ENCODE peak calls at places on chromosomes 16 and 17, in four cellular contexts. E, X, G and B are unnamed samples.

GRCh38 chr16:48609453-48610023 is 442 bp downstream of the N4BP1 start:
- DNase-seq in E (peak), X (peak), G (peak), B (no peak)

GRCh38 chr17:56260421-56260820 is 107.1 kb downstream of the ANKFN1 start:
- DNase-seq in X (no peak), E (no peak), G (no peak), B (no peak)

GRCh38 chr17:19392303-19392702 is 5.3 kb upstream of the MFAP4 start:
- DNase-seq in X (no peak), E (no peak), G (no peak), B (no peak)

GRCh38 chr17:10156579-10157488 is 41.6 kb downstream of the GAS7 start:
- DNase-seq in E (no peak), X (no peak), G (no peak), B (no peak)

GRCh38 chr17:81527591-81528383 is at the start of gene FSCN2:
- DNase-seq in G (no peak), E (no peak), X (no peak), B (no peak)

GRCh38 chr16:66798162-66798561 is 3.2 kb downstream of the TERB1 start:
- DNase-seq in G (no peak), X (no peak), E (no peak), B (no peak)

GRCh38 chr16:19130852-19131808 is 17.4 kb downstream of the ITPRIPL2 start:
- DNase-seq in E (no peak), X (no peak), G (no peak), B (peak)

GRCh38 chr17:79951361-79952264 is 84.1 kb downstream of the TBC1D16 start:
- DNase-seq in E (no peak), X (no peak), G (no peak), B (no peak)

GRCh38 chr16:70572926-70573270 is 49.3 kb downstream of the SF3B3 start:
- DNase-seq in G (no peak), X (no peak), E (no peak), B (no peak)
- H3K4me2 ChIP-seq in G (no peak), X (no peak), E (no peak), B (peak)

DNA sequence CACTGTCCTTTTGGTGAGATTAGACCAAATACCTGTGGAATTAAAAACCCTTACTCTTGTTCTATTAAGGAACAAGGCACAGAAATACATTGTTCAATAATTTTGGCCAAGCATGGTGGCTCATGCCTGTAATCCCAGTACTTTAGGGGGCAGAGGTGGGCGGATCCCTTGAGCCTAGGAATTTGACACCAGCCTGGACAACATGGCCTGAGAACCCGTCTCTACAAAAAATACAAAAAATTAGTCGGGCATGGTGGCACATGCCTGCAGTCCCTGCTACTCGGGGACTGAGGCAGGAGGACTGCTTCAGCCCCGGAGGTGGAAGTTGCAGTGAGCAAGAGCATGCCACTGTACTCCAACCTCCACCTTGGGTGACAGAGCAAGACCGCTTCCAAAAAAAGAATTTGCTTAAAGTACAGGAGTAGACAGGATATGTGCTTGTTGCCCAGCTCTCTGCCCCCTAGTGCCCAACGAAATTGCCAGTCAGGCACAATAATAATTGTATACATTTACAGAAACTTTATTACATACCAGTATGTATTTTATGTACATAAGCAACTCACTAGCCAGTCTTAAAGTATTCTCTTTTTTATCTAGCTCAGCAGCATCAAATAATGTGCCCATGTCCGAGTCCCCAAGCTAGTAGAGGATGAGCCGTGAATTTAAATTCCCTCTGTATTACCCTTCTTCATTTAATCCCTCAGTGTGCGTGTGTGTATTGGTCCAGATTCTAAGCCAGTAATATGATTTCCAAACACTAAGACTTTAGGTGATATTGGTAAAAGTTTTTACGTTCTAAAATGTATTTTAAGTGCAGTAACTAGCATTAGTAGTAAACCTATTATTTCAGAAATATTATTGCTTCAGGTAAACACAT is 1.4 kb downstream of the THUMPD1 start:
- DNase-seq in G (no peak), X (no peak), E (peak), B (peak)
- TF ChIP-seq CTCF in G (peak), X (no peak), E (peak), B (peak)

GRCh38 chr16:79874391-79874790 is 273.9 kb upstream of the MAF start:
- DNase-seq in X (no peak), G (no peak), E (no peak), B (no peak)
- TF ChIP-seq JUN in X (no peak), G (no peak), E (no peak), B (no peak)

GRCh38 chr17:66351701-66352100 is 49.3 kb downstream of the PRKCA start:
- DNase-seq in X (no peak), E (no peak), G (no peak), B (no peak)

GRCh38 chr17:66355510-66355909 is 53.1 kb downstream of the PRKCA start:
- DNase-seq in G (no peak), E (no peak), X (no peak), B (peak)

GRCh38 chr17:66354981-66355380 is 52.6 kb downstream of the PRKCA start:
- DNase-seq in E (no peak), X (no peak), G (no peak), B (no peak)

GRCh38 chr17:66354472-66354871 is 52.1 kb downstream of the PRKCA start:
- DNase-seq in G (no peak), E (no peak), X (no peak), B (no peak)

DNA sequence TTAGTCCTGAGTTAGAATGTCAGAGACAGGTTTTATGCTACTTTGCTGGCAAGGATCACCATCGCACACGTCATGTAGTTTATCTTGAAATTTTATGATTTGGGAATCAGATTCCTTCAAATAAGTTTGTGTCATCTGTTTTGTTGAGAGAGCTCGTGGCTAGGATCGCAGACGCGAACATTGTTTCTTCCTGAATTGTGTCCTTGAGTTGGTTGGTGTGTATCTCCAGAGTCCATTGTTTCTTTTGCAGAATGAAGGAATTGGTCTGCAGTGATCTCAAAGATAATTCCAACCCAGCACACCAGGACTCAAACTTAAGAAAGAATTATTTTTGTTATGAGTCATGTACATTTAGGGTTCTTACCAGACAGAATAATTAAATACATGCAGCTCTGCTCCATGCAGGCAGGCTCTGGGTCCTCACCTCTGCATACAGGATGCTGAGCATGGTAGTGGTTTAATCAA is 51.6 kb downstream of the PRKCA start:
- DNase-seq in E (no peak), G (no peak), X (no peak), B (peak)
- H3K4me2 ChIP-seq in E (peak), G (no peak), X (no peak), B (peak)

DNA sequence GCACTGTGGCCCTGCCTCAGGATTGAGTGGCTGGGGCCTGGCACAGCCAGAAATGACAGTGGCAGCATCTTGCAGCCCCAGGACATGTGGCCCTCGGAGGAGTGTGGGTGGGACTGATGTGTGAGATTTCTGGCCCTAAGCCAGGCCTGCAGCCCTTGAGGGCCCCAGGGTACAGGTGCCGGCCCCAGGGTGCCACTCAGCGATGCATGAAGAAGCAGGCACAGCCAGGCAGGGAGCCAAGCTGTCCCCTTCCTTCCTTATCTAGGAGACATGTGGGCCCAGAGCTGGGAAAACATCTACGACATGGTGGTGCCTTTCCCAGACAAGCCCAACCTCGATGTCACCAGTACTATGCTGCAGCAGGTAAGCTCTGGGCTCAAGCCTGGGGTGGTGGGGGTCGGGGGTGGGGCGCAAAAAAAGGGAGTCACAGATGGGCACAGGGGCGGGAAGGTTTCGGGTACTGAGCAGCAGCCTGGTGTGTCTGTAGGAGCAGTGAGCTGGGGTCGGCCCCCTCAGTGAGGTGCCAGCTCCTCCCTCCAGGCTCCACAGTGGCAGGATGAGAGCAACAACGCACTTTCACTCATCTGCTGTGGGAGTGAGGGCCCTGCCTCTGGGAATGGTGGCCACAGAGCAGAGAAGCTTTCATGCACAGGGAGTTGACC is 4.1 kb downstream of the ACE start:
- DNase-seq in X (no peak), G (no peak), E (no peak), B (no peak)
- TF ChIP-seq CTCF in X (no peak), G (no peak), E (no peak), B (no peak)

DNA sequence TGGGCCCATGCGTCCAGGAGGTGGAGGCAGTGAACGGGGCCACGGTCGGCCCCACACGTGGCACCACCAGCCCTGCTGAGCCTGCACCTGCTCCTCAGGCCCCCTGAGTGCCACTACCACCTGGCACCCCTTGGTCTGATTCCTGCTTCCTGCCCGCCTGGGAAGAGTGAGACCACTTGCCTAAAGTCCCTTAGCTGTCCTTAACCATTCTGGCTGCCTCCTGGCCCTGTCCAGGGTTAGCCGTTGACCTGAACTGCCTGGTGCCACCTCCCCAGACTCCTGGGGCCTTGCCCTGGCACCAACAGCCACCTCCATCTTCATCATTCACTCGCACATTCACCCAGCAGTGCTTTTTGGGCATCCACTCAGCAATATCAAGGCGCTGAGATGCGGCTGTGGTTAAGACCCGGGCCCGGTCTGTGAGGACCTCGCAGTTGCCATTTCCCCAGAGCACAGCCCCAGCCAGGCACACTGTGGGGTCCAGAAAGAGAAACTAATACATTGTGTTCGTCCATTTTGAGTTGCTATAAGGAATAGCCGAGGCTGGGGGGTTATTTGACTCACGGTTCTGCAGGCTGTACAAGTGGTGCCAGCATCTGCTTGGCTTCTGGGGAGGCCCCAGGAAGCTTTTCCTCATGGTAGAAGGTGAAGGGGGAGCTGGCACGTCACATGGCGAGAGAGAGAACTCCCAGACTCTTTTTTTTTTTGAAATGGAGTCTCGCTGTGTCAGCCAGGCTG is 318.4 kb downstream of the SEC14L1 start:
- DNase-seq in E (no peak), G (no peak), X (no peak), B (no peak)
- TF ChIP-seq JUN in E (no peak), G (no peak), X (no peak), B (no peak)